ENCODE peak calls at places on chromosomes 11 and 22, in six cellular contexts. L is stimulated activated CD4-positive, alpha-beta T cell treated with anti-CD3 and anti-CD28 coated beads, Interleukin-12 subunit alpha, Interleukin-12 subunit beta, amount 100 ng/mL, for 4 hours; I is EL; A is GM03348; F is naive thymus-derived CD8-positive, alpha-beta T cell; T is lung. R is an unnamed sample.
A peak's percentile ranks its signal among the peaks of the same experiment; 100 is the strongest.

GRCh38 chr22:23834406-23834805 is 4.4 kb downstream of the DERL3 start:
- DNase-seq in F (no peak), A (no peak), L (no peak), T (no peak), I (no peak), R (no peak)

GRCh38 chr11:101584651-101585050 is 844 bp upstream of the TRPC6 start:
- DNase-seq in F (no peak), A (no peak), T (no peak), L (no peak), I (no peak), R (no peak)

GRCh38 chr11:296206-296975 is 2.9 kb downstream of the IFITM5 start:
- DNase-seq in T (no peak), A (no peak), F (peak; percentile 4), I (no peak), L (no peak), R (no peak)

GRCh38 chr22:40782521-40782920 is 36.6 kb downstream of the SLC25A17 start:
- DNase-seq in I (no peak), F (no peak), T (no peak), L (no peak), A (no peak), R (no peak)

GRCh38 chr11:12455938-12456337 is 78.6 kb downstream of the PARVA start:
- DNase-seq in I (peak; percentile 84), F (no peak), L (no peak), T (no peak), A (peak; percentile 58), R (no peak)

GRCh38 chr11:116511684-116512083 is 261.1 kb downstream of the BUD13 start:
- DNase-seq in F (no peak), T (no peak), I (no peak), A (no peak), L (no peak), R (no peak)

GRCh38 chr11:1437500-1437899 is 47.8 kb downstream of the BRSK2 start:
- DNase-seq in T (no peak), L (no peak), A (peak; percentile 86), I (peak; percentile 15), F (no peak), R (peak; percentile 86)

GRCh38 chr11:111352935-111353695 is 26.0 kb downstream of the POU2AF1 start:
- DNase-seq in I (no peak), T (no peak), L (no peak), F (no peak), A (no peak), R (peak; percentile 89)

GRCh38 chr11:65637794-65638317 is at the start of gene SIPA1:
- DNase-seq in T (peak; percentile 70), F (peak; percentile 80), L (peak; percentile 79), I (peak; percentile 96), A (peak; percentile 95), R (peak; percentile 70)

GRCh38 chr11:114154271-114155047 is 94.9 kb downstream of the ZBTB16 start:
- DNase-seq in I (no peak), F (no peak), A (peak; percentile 33), L (no peak), T (peak; percentile 56), R (peak; percentile 59)

GRCh38 chr22:42116848-42117424 is 13.7 kb downstream of the CYP2D6 start:
- DNase-seq in A (no peak), F (no peak), T (peak; percentile 60), I (no peak), L (no peak), R (no peak)

GRCh38 chr11:253886-254270 is 17.1 kb downstream of the PSMD13 start:
- DNase-seq in F (no peak), I (no peak), L (no peak), A (no peak), T (no peak), R (no peak)

GRCh38 chr11:128061321-128061871 is 526.0 kb downstream of the ETS1 start:
- DNase-seq in A (no peak), F (no peak), I (peak; percentile 70), T (no peak), L (no peak), R (no peak)

GRCh38 chr11:72696866-72697428 is 22.7 kb upstream of the PDE2A start:
- DNase-seq in L (no peak), I (peak; percentile 24), F (no peak), T (no peak), A (no peak), R (peak; percentile 56)

GRCh38 chr11:111426615-111427014 is 47.5 kb upstream of the POU2AF1 start:
- DNase-seq in T (no peak), A (no peak), I (no peak), F (no peak), L (no peak), R (no peak)

GRCh38 chr22:41348964-41349484 is 32.7 kb upstream of the TEF start:
- DNase-seq in I (no peak), L (no peak), T (no peak), F (no peak), A (no peak), R (no peak)

GRCh38 chr11:21615871-21616270 is 577.0 kb upstream of the ANO5 start:
- DNase-seq in T (no peak), F (no peak), I (no peak), A (no peak), L (no peak), R (no peak)

GRCh38 chr11:47991266-47991830 is 11.0 kb downstream of the PTPRJ start:
- DNase-seq in A (no peak), T (peak; percentile 52), I (no peak), L (no peak), F (no peak), R (no peak)

GRCh38 chr11:117097567-117098268 is 510 bp downstream of the SIK3 start:
- DNase-seq in I (peak; percentile 34), T (peak; percentile 44), L (peak; percentile 32), A (peak; percentile 55), F (peak; percentile 44), R (peak; percentile 58)

GRCh38 chr22:43861529-43861928 is 784 bp downstream of the SULT4A1 start:
- DNase-seq in F (no peak), L (no peak), I (no peak), A (no peak), T (no peak), R (no peak)

GRCh38 chr11:1049431-1049891 is 12.9 kb upstream of the MUC6 start:
- DNase-seq in I (no peak), T (peak; percentile 41), A (no peak), F (no peak), L (no peak), R (no peak)

GRCh38 chr11:68962527-68963250 is 18.1 kb downstream of the MRGPRD start:
- DNase-seq in T (no peak), L (no peak), F (peak; percentile 3), A (no peak), I (no peak), R (no peak)

GRCh38 chr11:71940561-71941219 is 11.8 kb downstream of the RNF121 start:
- DNase-seq in L (no peak), F (no peak), I (no peak), T (no peak), A (no peak), R (no peak)

GRCh38 chr11:121606354-121606753 is 153.6 kb upstream of the SORL1-AS1 start:
- DNase-seq in L (no peak), I (no peak), F (no peak), T (no peak), A (no peak), R (no peak)

GRCh38 chr22:33529424-33530113 is 390.7 kb downstream of the LARGE1 start:
- DNase-seq in A (peak; percentile 63), T (no peak), I (no peak), L (no peak), F (no peak), R (no peak)

GRCh38 chr11:86773009-86773408 is 27.3 kb upstream of the PRSS23 start:
- DNase-seq in A (no peak), I (no peak), T (no peak), F (no peak), L (no peak), R (no peak)

GRCh38 chr11:57410287-57410686 is 16.6 kb downstream of the SLC43A3 start:
- DNase-seq in F (no peak), A (peak; percentile 27), T (no peak), I (peak; percentile 77), L (no peak), R (no peak)

GRCh38 chr11:69369945-69370344 is 76.0 kb downstream of the MYEOV start:
- DNase-seq in L (no peak), F (no peak), A (no peak), T (no peak), I (no peak), R (peak; percentile 5)

R was measured in testis.